ENCODE peak calls at places on chromosomes 2 and 18, in five cellular contexts. G is progenitor cell of endocrine pancreas, B is substantia nigra, K is foreskin fibroblast, U is HCEC 1CT. I is an unnamed sample.

GRCh38 chr2:169091761-169092523 is 22.6 kb downstream of the DHRS9 start:
- DNase-seq in G (no peak), B (no peak), K (peak; percentile 33), U (peak; percentile 62), I (no peak)

GRCh38 chr2:196335238-196335637 is 163.9 kb upstream of the STK17B start:
- DNase-seq in G (no peak), B (no peak), K (peak; percentile 65), U (peak; percentile 76), I (no peak)

GRCh38 chr2:1262609-1263008 is 150.7 kb upstream of the TPO start:
- DNase-seq in G (no peak), B (no peak), K (no peak), U (no peak), I (no peak)

GRCh38 chr2:233115121-233115520 is 55.0 kb downstream of the INPP5D start:
- DNase-seq in G (no peak), B (no peak), K (no peak), U (no peak), I (no peak)

GRCh38 chr2:37250869-37251740 is 19.6 kb downstream of the NDUFAF7 start:
- DNase-seq in G (no peak), B (no peak), K (no peak), U (no peak), I (no peak)

GRCh38 chr2:239959059-239959971 is 65.8 kb downstream of the NDUFA10 start:
- DNase-seq in G (no peak), B (peak; percentile 39), K (peak; percentile 64), U (no peak), I (no peak)

GRCh38 chr2:24329700-24330099 is 30.6 kb downstream of the ITSN2 start:
- DNase-seq in G (no peak), B (no peak), K (no peak), U (no peak), I (no peak)

GRCh38 chr18:77132369-77133050 is at the start of gene MBP:
- DNase-seq in G (peak; percentile 73), B (no peak), K (peak; percentile 35), U (no peak), I (peak; percentile 55)

GRCh38 chr2:56379066-56379465 is 195.3 kb downstream of the CCDC85A start:
- DNase-seq in G (no peak), B (no peak), K (no peak), U (no peak), I (no peak)

GRCh38 chr18:46343456-46343855 is 239.3 kb downstream of the HAUS1 start:
- DNase-seq in G (no peak), B (no peak), K (no peak), U (no peak), I (no peak)

GRCh38 chr18:33304277-33304676 is 136.2 kb downstream of the CCDC178 start:
- DNase-seq in G (no peak), B (no peak), K (no peak), U (no peak), I (no peak)

GRCh38 chr2:75828826-75829225 is 118.1 kb upstream of the GCFC2 start:
- DNase-seq in G (no peak), B (no peak), K (no peak), U (no peak), I (no peak)

GRCh38 chr2:85584857-85585780 is 888 bp downstream of the VAMP5 start:
- DNase-seq in G (no peak), B (no peak), K (peak; percentile 83), U (peak; percentile 81), I (no peak)

GRCh38 chr2:231315896-231316295 is 79.6 kb upstream of the B3GNT7 start:
- DNase-seq in G (no peak), B (no peak), K (no peak), U (no peak), I (no peak)

GRCh38 chr2:41836944-41837343 is 210.9 kb upstream of the PKDCC start:
- DNase-seq in G (peak; percentile 62), B (no peak), K (peak; percentile 63), U (peak; percentile 16), I (no peak)

GRCh38 chr18:45521151-45521550 is 94.1 kb upstream of the SLC14A2 start:
- DNase-seq in G (no peak), B (no peak), K (peak; percentile 71), U (no peak), I (no peak)

GRCh38 chr2:129464631-129465030 is 514.8 kb upstream of the RAB6C start:
- DNase-seq in G (no peak), B (no peak), K (no peak), U (no peak), I (no peak)

GRCh38 chr2:164903214-164903613 is 52.1 kb downstream of the SLC38A11 start:
- DNase-seq in G (no peak), B (no peak), K (peak; percentile 89), U (peak; percentile 72), I (no peak)

GRCh38 chr2:3298201-3298600 is 79.4 kb downstream of the EIPR1 start:
- DNase-seq in G (no peak), B (no peak), K (no peak), U (no peak), I (no peak)

GRCh38 chr18:78303519-78303918 is 676.1 kb upstream of the SALL3 start:
- DNase-seq in G (no peak), B (no peak), K (no peak), U (no peak), I (no peak)

GRCh38 chr18:79502785-79503184 is 107.1 kb downstream of the NFATC1 start:
- DNase-seq in G (no peak), B (no peak), K (no peak), U (no peak), I (peak; percentile 13)

GRCh38 chr2:240685771-240686371 is 3.2 kb upstream of the AQP12B start:
- DNase-seq in G (no peak), B (no peak), K (no peak), U (no peak), I (no peak)

GRCh38 chr2:237667891-237668290 is 40.5 kb downstream of the LRRFIP1 start:
- DNase-seq in G (no peak), B (no peak), K (no peak), U (no peak), I (no peak)

GRCh38 chr18:26777316-26778053 is 88.0 kb downstream of the AQP4 start:
- DNase-seq in G (no peak), B (no peak), K (no peak), U (no peak), I (no peak)

GRCh38 chr2:241009601-241010530 is 11.4 kb downstream of the SNED1 start:
- DNase-seq in G (peak; percentile 10), B (peak; percentile 13), K (peak; percentile 85), U (no peak), I (no peak)